ENCODE peak calls at places on chromosomes 11 and 22, in four cellular contexts. One of them, this sample, is unnamed.

GRCh38 chr11:129455756-129456436 is 80.2 kb downstream of the BARX2 start:
- DNase-seq in uterus: no peak
- DNase-seq in psoas muscle: no peak
- DNase-seq in sigmoid colon: no peak
- DNase-seq in this sample: no peak

GRCh38 chr11:73157141-73158010 is 15.3 kb upstream of the FCHSD2 start:
- DNase-seq in uterus: no peak
- DNase-seq in psoas muscle: peak; percentile 49
- DNase-seq in sigmoid colon: peak; percentile 62
- DNase-seq in this sample: peak; percentile 61

GRCh38 chr11:120316880-120317688 is 8.0 kb upstream of the TLCD5 start:
- DNase-seq in psoas muscle: peak; percentile 36
- DNase-seq in uterus: peak; percentile 69
- DNase-seq in sigmoid colon: peak; percentile 78
- DNase-seq in this sample: no peak

GRCh38 chr11:134997652-134998320 is 585.7 kb upstream of the B3GAT1 start:
- DNase-seq in uterus: no peak
- DNase-seq in psoas muscle: no peak
- DNase-seq in sigmoid colon: peak; percentile 30
- DNase-seq in this sample: no peak

GRCh38 chr11:73398132-73398526 is 21.9 kb downstream of the RELT start:
- DNase-seq in uterus: no peak
- DNase-seq in psoas muscle: no peak
- DNase-seq in sigmoid colon: no peak
- DNase-seq in this sample: no peak

GRCh38 chr11:16815047-16815767 is 76.8 kb downstream of the C11orf58 start:
- DNase-seq in psoas muscle: peak; percentile 74
- DNase-seq in uterus: no peak
- DNase-seq in sigmoid colon: peak; percentile 86
- DNase-seq in this sample: no peak

GRCh38 chr11:937853-938261 is 12.2 kb downstream of the AP2A2 start:
- DNase-seq in psoas muscle: no peak
- DNase-seq in uterus: no peak
- DNase-seq in sigmoid colon: no peak
- DNase-seq in this sample: no peak

GRCh38 chr22:20464096-20464614 is 26.5 kb upstream of the SCARF2 start:
- DNase-seq in sigmoid colon: no peak
- DNase-seq in psoas muscle: no peak
- DNase-seq in uterus: no peak
- DNase-seq in this sample: no peak

GRCh38 chr22:26762503-26763170 is 105.2 kb downstream of the MIAT start:
- DNase-seq in sigmoid colon: no peak
- DNase-seq in uterus: no peak
- DNase-seq in psoas muscle: no peak
- DNase-seq in this sample: no peak

GRCh38 chr22:26751217-26751616 is 93.8 kb downstream of the MIAT start:
- DNase-seq in psoas muscle: no peak
- DNase-seq in sigmoid colon: no peak
- DNase-seq in uterus: peak; percentile 22
- DNase-seq in this sample: no peak

GRCh38 chr22:26757496-26757895 is 100.1 kb downstream of the MIAT start:
- DNase-seq in sigmoid colon: no peak
- DNase-seq in uterus: no peak
- DNase-seq in psoas muscle: no peak
- DNase-seq in this sample: no peak

GRCh38 chr22:26753125-26753862 is 95.9 kb downstream of the MIAT start:
- DNase-seq in uterus: no peak
- DNase-seq in sigmoid colon: no peak
- DNase-seq in psoas muscle: no peak
- DNase-seq in this sample: no peak

DNA sequence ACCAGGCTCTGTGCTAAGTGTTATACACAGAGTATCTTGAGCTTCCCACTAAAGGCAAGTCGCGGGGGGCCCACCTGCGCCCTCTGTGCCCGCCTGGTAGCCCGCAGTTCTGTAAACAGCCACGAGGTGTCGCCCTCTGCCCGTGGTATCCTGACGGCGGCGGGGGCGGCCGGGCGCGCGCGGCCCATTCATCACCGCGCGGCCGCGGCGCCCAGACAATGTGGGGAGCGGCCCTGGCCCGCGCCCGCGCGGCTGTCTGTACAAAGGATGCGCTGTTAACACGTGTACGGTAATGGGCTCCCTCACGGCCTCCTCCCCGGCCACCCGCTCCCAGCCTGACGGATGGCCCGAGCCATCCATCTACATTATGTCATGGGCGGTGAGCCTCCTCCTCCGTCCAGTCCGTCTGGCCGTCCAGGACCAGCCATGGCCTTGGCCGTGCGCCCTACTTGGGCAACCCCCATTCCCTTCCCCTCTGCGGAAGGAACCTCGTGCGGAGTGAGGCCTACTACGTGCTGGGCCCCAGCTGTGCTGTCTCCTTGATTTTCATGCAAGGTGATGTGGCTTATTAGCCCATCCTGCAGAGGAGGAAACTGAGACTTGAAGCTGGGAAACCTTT is 99.4 kb downstream of the MIAT start:
- DNase-seq in sigmoid colon: peak; percentile 77
- DNase-seq in uterus: peak; percentile 36
- DNase-seq in psoas muscle: peak; percentile 68
- DNase-seq in this sample: no peak
- H3K4me3 ChIP-seq in sigmoid colon: peak overlapping the region; percentile 30
- H3K4me3 ChIP-seq in uterus: no peak overlapping the region
- H3K4me3 ChIP-seq in psoas muscle: peak overlapping the region; percentile 54
- H3K4me3 ChIP-seq in this sample: peak overlapping the region; percentile 52

DNA sequence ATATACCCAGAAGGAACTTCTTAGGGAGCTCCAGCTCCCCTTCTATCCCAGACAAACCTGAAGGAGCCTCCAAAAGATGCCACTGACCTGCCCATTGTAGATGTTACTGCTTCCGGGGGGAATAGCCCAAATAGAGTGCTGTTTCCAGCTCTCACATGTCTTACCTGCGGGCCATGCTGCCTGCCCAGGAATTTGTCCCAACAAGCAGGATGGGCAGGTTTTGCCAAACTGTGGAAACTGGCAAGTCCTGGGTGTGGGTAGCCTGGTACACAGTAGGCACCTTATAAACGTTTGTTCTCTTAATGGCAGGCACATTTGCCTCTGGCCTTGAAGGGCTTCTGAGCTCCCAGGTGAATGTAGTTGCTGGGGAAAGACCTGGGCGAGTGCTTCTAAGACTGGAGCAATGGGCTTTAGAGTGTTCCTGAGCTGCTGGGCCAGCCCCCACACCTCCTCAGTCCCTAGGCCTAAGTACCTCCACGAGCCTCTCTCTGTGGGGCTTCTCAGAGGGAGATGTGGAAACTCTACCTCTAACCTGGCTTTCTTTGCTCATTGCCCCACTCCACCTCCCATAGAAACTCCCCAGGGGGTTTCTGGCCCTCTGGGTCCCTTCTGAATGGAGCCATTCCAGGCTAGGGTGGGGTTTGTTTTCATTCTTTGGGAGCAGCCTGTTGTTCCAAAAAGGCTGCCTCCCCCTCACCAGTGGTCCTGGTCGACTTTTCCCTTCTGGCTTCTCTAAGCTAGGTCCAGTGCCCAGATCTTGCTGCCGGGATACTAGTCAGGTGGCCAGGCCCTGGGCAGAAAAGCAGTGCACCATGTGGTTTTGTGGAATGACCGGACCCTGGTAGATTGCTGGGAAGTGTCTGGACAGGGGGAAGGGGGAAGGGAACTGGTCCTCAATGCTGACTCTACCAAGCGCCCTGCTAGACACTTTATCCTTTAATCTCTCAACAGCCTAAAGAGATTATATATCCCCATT is 37.2 kb downstream of the LIMK2 start:
- DNase-seq in sigmoid colon: peak; percentile 33
- DNase-seq in uterus: no peak
- DNase-seq in psoas muscle: no peak
- DNase-seq in this sample: no peak
- H3K4me3 ChIP-seq in sigmoid colon: peak overlapping the region; percentile 55
- H3K4me3 ChIP-seq in uterus: peak overlapping the region; percentile 48
- H3K4me3 ChIP-seq in psoas muscle: peak overlapping the region; percentile 74
- H3K4me3 ChIP-seq in this sample: peak overlapping the region; percentile 74

GRCh38 chr11:36210529-36210928 is 78.7 kb downstream of the COMMD9 start:
- DNase-seq in uterus: no peak
- DNase-seq in sigmoid colon: no peak
- DNase-seq in psoas muscle: no peak
- DNase-seq in this sample: no peak
- H3K4me3 ChIP-seq in uterus: no peak overlapping the region
- H3K4me3 ChIP-seq in sigmoid colon: no peak overlapping the region
- H3K4me3 ChIP-seq in psoas muscle: no peak overlapping the region
- H3K4me3 ChIP-seq in this sample: no peak overlapping the region

GRCh38 chr11:63922673-63923192 is 5.8 kb upstream of the RCOR2 start:
- DNase-seq in psoas muscle: no peak
- DNase-seq in uterus: no peak
- DNase-seq in sigmoid colon: no peak
- DNase-seq in this sample: no peak
- H3K4me3 ChIP-seq in psoas muscle: no peak overlapping the region
- H3K4me3 ChIP-seq in uterus: no peak overlapping the region
- H3K4me3 ChIP-seq in sigmoid colon: no peak overlapping the region
- H3K4me3 ChIP-seq in this sample: no peak overlapping the region

GRCh38 chr11:126999366-126999765 is 1.2 kb downstream of the KIRREL3 start:
- DNase-seq in sigmoid colon: no peak
- DNase-seq in uterus: no peak
- DNase-seq in psoas muscle: no peak
- DNase-seq in this sample: no peak
- H3K4me3 ChIP-seq in sigmoid colon: peak overlapping the region; percentile 42
- H3K4me3 ChIP-seq in uterus: no peak overlapping the region
- H3K4me3 ChIP-seq in psoas muscle: no peak overlapping the region
- H3K4me3 ChIP-seq in this sample: peak overlapping the region; percentile 80

GRCh38 chr22:45772726-45773125 is 101.1 kb downstream of the ATXN10 start:
- DNase-seq in sigmoid colon: no peak
- DNase-seq in psoas muscle: no peak
- DNase-seq in uterus: no peak
- DNase-seq in this sample: no peak
- H3K4me3 ChIP-seq in sigmoid colon: no peak overlapping the region
- H3K4me3 ChIP-seq in psoas muscle: no peak overlapping the region
- H3K4me3 ChIP-seq in uterus: no peak overlapping the region
- H3K4me3 ChIP-seq in this sample: no peak overlapping the region

This sample was measured in AG04450.